ENCODE peak calls at places on chromosomes 2 and 18, in ten cellular contexts. I is osteocyte, D is IMR-90, W is SK-N-SH, G is GM06990, J is heart right ventricle, X is Peyer's patch, S is fibroblast of villous mesenchyme, B is activated B cell treated with CpG ODN at 0.5 μM for 24 hours, L is mammary epithelial cell. F is an unnamed sample.

GRCh38 chr2:139271879-139272278 is 491.7 kb upstream of the NXPH2 start:
- DNase-seq in I (no peak), D (no peak), W (no peak), G (no peak), J (no peak), X (no peak), S (no peak), B (no peak), L (no peak), F (no peak)

GRCh38 chr18:78830826-78831225 is 148.8 kb upstream of the SALL3 start:
- DNase-seq in I (peak), D (no peak), W (no peak), G (no peak), J (no peak), X (no peak), S (no peak), B (no peak), L (no peak), F (no peak)

GRCh38 chr2:158600155-158600802 is 143.5 kb downstream of the PKP4 start:
- DNase-seq in I (no peak), D (peak), W (no peak), G (no peak), J (no peak), X (no peak), S (peak), B (no peak), L (peak), F (no peak)

GRCh38 chr2:27961997-27962396 is 71.5 kb downstream of the BABAM2 start:
- DNase-seq in I (no peak), D (peak), W (no peak), G (no peak), J (no peak), X (no peak), S (no peak), B (no peak), L (peak), F (no peak)

GRCh38 chr2:120734930-120735611 is 597 bp upstream of the GLI2 start:
- DNase-seq in I (peak), D (peak), W (peak), G (no peak), J (no peak), X (peak), S (peak), B (no peak), L (no peak), F (no peak)

GRCh38 chr2:174600349-174600748 is 2.7 kb upstream of the WIPF1 start:
- DNase-seq in I (no peak), D (no peak), W (no peak), G (no peak), J (no peak), X (no peak), S (no peak), B (no peak), L (no peak), F (no peak)

GRCh38 chr18:32868424-32868823 is 95.6 kb upstream of the KLHL14 start:
- DNase-seq in I (no peak), D (no peak), W (no peak), G (no peak), J (no peak), X (no peak), S (no peak), B (no peak), L (no peak), F (no peak)

GRCh38 chr2:44949329-44950151 is 8.0 kb downstream of the SIX3 start:
- DNase-seq in I (no peak), D (peak), W (peak), G (no peak), J (no peak), X (peak), S (peak), B (no peak), L (no peak), F (no peak)

GRCh38 chr2:25688236-25688635 is 14.9 kb upstream of the DTNB start:
- DNase-seq in I (no peak), D (no peak), W (no peak), G (no peak), J (no peak), X (no peak), S (no peak), B (no peak), L (no peak), F (no peak)

GRCh38 chr18:24826605-24827004 is 366.2 kb downstream of the HRH4 start:
- DNase-seq in I (no peak), D (no peak), W (no peak), G (no peak), J (no peak), X (no peak), S (no peak), B (no peak), L (no peak), F (no peak)

GRCh38 chr2:215736653-215737290 is 276.6 kb downstream of the MREG start:
- DNase-seq in I (no peak), D (peak), W (no peak), G (no peak), J (no peak), X (no peak), S (peak), B (no peak), L (peak), F (no peak)

GRCh38 chr2:33589444-33589843 is 9.7 kb downstream of the FAM98A start:
- DNase-seq in I (no peak), D (peak), W (no peak), G (no peak), J (no peak), X (no peak), S (peak), B (no peak), L (no peak), F (no peak)

GRCh38 chr2:216584112-216584511 is 49.1 kb upstream of the IGFBP2 start:
- DNase-seq in I (no peak), D (no peak), W (no peak), G (no peak), J (no peak), X (no peak), S (no peak), B (no peak), L (no peak), F (no peak)

GRCh38 chr2:149160701-149161217 is 122.3 kb downstream of the LYPD6B start:
- DNase-seq in I (no peak), D (no peak), W (no peak), G (peak), J (no peak), X (no peak), S (peak), B (no peak), L (no peak), F (peak)

GRCh38 chr2:222318712-222319575 is 20.1 kb upstream of the PAX3 start:
- DNase-seq in I (no peak), D (no peak), W (peak), G (peak), J (peak), X (peak), S (peak), B (no peak), L (no peak), F (peak)
- TF ChIP-seq CTCF in I (peak), D (peak), W (peak), G (peak), J (peak), X (peak), S (peak), B (no peak), L (peak), F (peak)

DNA sequence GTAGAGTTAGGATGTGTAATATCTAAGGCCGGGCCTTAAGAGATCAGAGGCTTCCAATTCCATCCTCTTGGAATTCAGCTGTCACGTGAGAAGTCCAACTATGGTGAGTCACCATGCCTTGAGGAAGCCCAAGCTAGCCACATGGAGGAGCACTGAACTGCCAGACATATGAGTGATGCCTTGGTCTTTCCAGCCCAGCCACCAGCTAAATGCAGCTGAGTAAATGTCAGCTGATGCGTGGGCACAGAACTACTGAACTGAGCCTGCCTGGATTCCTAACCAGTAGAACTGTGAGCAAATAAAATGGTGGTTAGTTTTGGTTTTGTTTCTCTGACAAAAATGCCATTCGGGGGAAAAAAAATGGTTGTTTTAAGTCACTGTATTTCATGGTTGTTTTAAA is 153.7 kb upstream of the SERTAD2 start:
- DNase-seq in I (no peak), D (peak), W (no peak), G (no peak), J (no peak), X (no peak), S (peak), B (no peak), L (peak), F (peak)
- TF ChIP-seq CTCF in I (no peak), D (peak), W (peak), G (no peak), J (no peak), X (no peak), S (no peak), B (no peak), L (peak), F (no peak)

DNA sequence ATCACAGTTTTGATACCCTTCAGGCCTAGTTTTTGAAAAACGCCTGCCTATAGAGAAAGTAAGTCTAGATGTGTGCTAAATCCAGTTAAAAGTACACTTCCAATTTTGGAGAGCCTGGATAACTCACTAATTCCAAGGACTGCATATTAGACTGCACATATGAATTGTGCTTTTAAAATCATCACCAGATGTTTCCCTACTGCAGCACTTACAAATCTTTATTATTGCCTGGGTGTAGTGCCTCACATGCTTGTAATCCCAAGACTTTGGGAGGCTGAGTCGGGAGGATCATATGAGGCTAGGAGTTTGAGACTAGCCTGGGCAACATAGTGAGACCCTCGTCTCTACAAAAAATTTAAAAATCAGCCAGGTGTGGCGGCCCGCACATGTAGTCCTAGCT is 35.9 kb upstream of the HTR2B start:
- DNase-seq in I (no peak), D (no peak), W (no peak), G (no peak), J (no peak), X (no peak), S (peak), B (no peak), L (no peak), F (no peak)
- TF ChIP-seq CTCF in I (no peak), D (no peak), W (no peak), G (no peak), J (no peak), X (no peak), S (no peak), B (no peak), L (no peak), F (no peak)

GRCh38 chr18:58989184-58989759 is 124.6 kb downstream of the ZNF532 start:
- DNase-seq in I (no peak), D (no peak), W (no peak), G (no peak), J (no peak), X (no peak), S (no peak), B (no peak), L (no peak), F (no peak)
- TF ChIP-seq CTCF in I (no peak), D (no peak), W (no peak), G (no peak), J (no peak), X (no peak), S (no peak), B (no peak), L (no peak), F (no peak)

GRCh38 chr2:39730685-39731302 is 48.3 kb downstream of the THUMPD2 start:
- DNase-seq in I (no peak), D (peak), W (no peak), G (no peak), J (no peak), X (no peak), S (peak), B (no peak), L (no peak), F (peak)
- TF ChIP-seq CTCF in I (peak), D (peak), W (peak), G (peak), J (peak), X (peak), S (peak), B (no peak), L (peak), F (peak)

GRCh38 chr2:223784221-223784772 is 53.1 kb downstream of the AP1S3 start:
- DNase-seq in I (no peak), D (no peak), W (no peak), G (no peak), J (no peak), X (no peak), S (no peak), B (no peak), L (no peak), F (no peak)

GRCh38 chr2:223774193-223774592 is 63.2 kb downstream of the AP1S3 start:
- DNase-seq in I (no peak), D (no peak), W (no peak), G (no peak), J (no peak), X (no peak), S (no peak), B (no peak), L (no peak), F (no peak)

GRCh38 chr2:223781560-223781959 is 55.8 kb downstream of the AP1S3 start:
- DNase-seq in I (no peak), D (no peak), W (no peak), G (no peak), J (no peak), X (no peak), S (no peak), B (no peak), L (no peak), F (no peak)

DNA sequence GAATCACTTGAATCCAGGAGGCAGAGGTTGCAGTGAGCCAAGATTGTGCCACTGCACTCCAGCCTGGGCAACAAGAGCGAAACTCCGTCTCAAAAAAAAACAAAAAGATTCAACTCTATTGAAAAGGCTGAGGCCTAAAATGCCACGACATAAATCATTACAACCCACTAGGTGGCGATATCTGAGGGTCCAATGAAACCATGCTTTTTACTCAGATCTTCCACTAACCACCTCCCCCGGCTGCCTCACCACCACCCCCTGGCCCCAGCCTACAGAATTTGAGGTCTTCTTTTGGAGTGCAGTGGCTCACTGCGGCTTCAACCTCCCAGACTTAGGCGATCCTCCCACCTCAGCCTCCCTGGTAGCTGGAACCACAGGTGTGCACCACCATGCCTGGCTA is 57.5 kb downstream of the AP1S3 start:
- DNase-seq in I (no peak), D (peak), W (peak), G (peak), J (no peak), X (no peak), S (no peak), B (peak), L (peak), F (peak)
- TF ChIP-seq CTCF in I (peak), D (peak), W (peak), G (peak), J (no peak), X (peak), S (peak), B (no peak), L (peak), F (peak)

DNA sequence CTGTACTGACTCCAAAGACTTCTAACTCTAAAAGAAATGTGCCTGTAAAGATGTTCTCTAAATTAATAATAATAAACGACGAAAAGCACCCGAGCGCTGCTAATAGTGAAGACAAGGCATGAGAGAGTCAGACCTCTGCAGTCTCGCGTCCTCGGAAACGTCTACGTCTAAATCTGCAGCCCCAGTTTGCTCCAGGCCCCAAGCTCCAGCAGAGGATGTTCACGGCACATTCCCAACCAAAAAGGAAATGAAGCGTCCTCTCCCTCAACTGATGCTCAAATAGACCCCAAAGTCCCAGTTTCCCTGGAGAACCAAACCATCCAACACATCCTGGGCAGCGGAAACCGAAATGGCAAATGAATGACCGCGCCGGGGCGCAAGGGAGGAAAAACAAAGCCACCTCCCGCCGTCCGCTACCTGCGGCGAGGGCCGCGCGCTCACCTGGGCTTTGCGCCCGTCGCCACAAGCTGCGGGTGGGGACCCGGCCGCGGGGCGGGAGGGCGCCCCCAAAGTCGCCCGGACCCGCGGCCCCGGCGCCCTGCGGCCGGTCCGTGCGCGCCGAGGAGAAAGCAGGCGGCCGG is 47.1 kb upstream of the CCDC150 start:
- DNase-seq in I (no peak), D (peak), W (no peak), G (no peak), J (peak), X (peak), S (peak), B (no peak), L (peak), F (peak)
- TF ChIP-seq CTCF in I (no peak), D (no peak), W (peak), G (no peak), J (no peak), X (no peak), S (peak), B (no peak), L (no peak), F (peak)

GRCh38 chr2:196618661-196619060 is 20.9 kb upstream of the CCDC150 start:
- DNase-seq in I (no peak), D (no peak), W (no peak), G (no peak), J (no peak), X (no peak), S (no peak), B (no peak), L (no peak), F (no peak)

GRCh38 chr2:196609806-196610205 is 29.7 kb upstream of the CCDC150 start:
- DNase-seq in I (no peak), D (no peak), W (no peak), G (no peak), J (no peak), X (no peak), S (no peak), B (no peak), L (no peak), F (no peak)

GRCh38 chr2:196610796-196611195 is 28.7 kb upstream of the CCDC150 start:
- DNase-seq in I (no peak), D (no peak), W (no peak), G (no peak), J (no peak), X (no peak), S (no peak), B (no peak), L (no peak), F (no peak)

GRCh38 chr2:196617430-196617829 is 22.1 kb upstream of the CCDC150 start:
- DNase-seq in I (no peak), D (no peak), W (no peak), G (no peak), J (no peak), X (no peak), S (no peak), B (no peak), L (no peak), F (no peak)

GRCh38 chr2:196613302-196613701 is 26.2 kb upstream of the CCDC150 start:
- DNase-seq in I (no peak), D (no peak), W (no peak), G (no peak), J (no peak), X (no peak), S (no peak), B (no peak), L (no peak), F (no peak)
- TF ChIP-seq CTCF in I (no peak), D (no peak), W (peak), G (no peak), J (no peak), X (no peak), S (peak), B (no peak), L (no peak), F (no peak)

GRCh38 chr2:10352361-10352760 is 49.7 kb downstream of the HPCAL1 start:
- DNase-seq in I (no peak), D (no peak), W (no peak), G (no peak), J (no peak), X (no peak), S (no peak), B (no peak), L (no peak), F (no peak)

GRCh38 chr2:10350666-10351215 is 48.0 kb downstream of the HPCAL1 start:
- DNase-seq in I (no peak), D (no peak), W (no peak), G (no peak), J (no peak), X (no peak), S (no peak), B (no peak), L (no peak), F (no peak)

GRCh38 chr2:10353931-10354330 is 51.2 kb downstream of the HPCAL1 start:
- DNase-seq in I (no peak), D (no peak), W (no peak), G (no peak), J (no peak), X (no peak), S (no peak), B (no peak), L (no peak), F (no peak)

GRCh38 chr2:10354399-10354798 is 51.7 kb downstream of the HPCAL1 start:
- DNase-seq in I (no peak), D (no peak), W (no peak), G (no peak), J (no peak), X (no peak), S (no peak), B (no peak), L (no peak), F (no peak)

DNA sequence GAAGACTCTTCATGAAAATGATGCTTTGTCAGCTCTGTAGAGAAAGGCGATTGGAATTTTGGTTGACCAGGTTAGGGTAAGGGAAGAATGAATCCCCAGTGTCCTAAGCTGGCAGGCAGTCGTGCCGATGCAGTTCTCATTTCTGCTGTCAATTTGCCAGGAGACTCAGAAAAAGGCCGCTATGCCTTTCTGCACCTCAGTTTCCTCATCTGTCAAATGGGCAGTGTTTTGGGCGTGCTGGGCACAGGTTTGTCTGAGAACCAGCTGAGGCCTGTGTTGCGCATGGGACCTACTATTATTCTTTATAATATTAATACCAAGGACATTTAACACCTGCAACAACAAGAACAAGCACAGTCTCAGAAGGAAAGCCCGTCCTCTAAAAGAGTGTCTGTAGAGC is 50.3 kb downstream of the HPCAL1 start:
- DNase-seq in I (no peak), D (no peak), W (no peak), G (no peak), J (no peak), X (no peak), S (no peak), B (no peak), L (no peak), F (no peak)
- TF ChIP-seq CTCF in I (no peak), D (no peak), W (no peak), G (no peak), J (no peak), X (no peak), S (no peak), B (no peak), L (no peak), F (no peak)

GRCh38 chr2:113361051-113361450 is 76.4 kb upstream of the ZNG1B start:
- DNase-seq in I (no peak), D (no peak), W (no peak), G (no peak), J (no peak), X (no peak), S (no peak), B (no peak), L (no peak), F (no peak)
- TF ChIP-seq CTCF in I (no peak), D (no peak), W (no peak), G (no peak), J (no peak), X (no peak), S (no peak), B (no peak), L (no peak), F (no peak)